ENCODE peak calls at places on chromosomes 2 and 18, in five cellular contexts. F, C, B, V and D are unnamed samples.

GRCh38 chr18:35512761-35513160 is 15.0 kb upstream of the INO80C start:
- DNase-seq in C (no peak), B (no peak), F (no peak), V (no peak), D (no peak)

GRCh38 chr2:241049739-241050623 is 51.6 kb downstream of the SNED1 start:
- DNase-seq in C (no peak), V (no peak), F (no peak), B (no peak), D (no peak)

GRCh38 chr2:85768713-85769112 is 14.9 kb downstream of the ATOH8 start:
- DNase-seq in V (peak), C (peak), F (peak), B (no peak), D (no peak)

GRCh38 chr18:46051731-46052461 is 20.2 kb downstream of the PSTPIP2 start:
- DNase-seq in F (peak), V (peak), B (no peak), C (no peak), D (peak)

GRCh38 chr2:28868611-28869010 is 1.5 kb downstream of the TRMT61B start:
- DNase-seq in C (no peak), B (no peak), F (no peak), V (no peak), D (no peak)

GRCh38 chr2:188820576-188820975 is 153.6 kb upstream of the COL3A1 start:
- DNase-seq in B (no peak), C (no peak), V (no peak), F (no peak), D (no peak)

GRCh38 chr2:130869441-130870160 is 32.9 kb downstream of the ARHGEF4 start:
- DNase-seq in V (no peak), C (no peak), F (no peak), B (no peak), D (no peak)

GRCh38 chr2:152513681-152514080 is 178.7 kb downstream of the FMNL2 start:
- DNase-seq in C (peak), F (peak), B (no peak), V (no peak), D (peak)

GRCh38 chr2:59882822-59883221 is 670.6 kb downstream of the BCL11A start:
- DNase-seq in V (no peak), B (no peak), C (no peak), F (no peak), D (no peak)

GRCh38 chr2:886072-887022 is 64.3 kb upstream of the SNTG2 start:
- DNase-seq in C (no peak), F (no peak), B (no peak), V (no peak), D (no peak)

GRCh38 chr18:63346031-63346430 is 21.0 kb downstream of the KDSR start:
- DNase-seq in F (no peak), V (no peak), B (no peak), C (no peak), D (peak)

GRCh38 chr2:222295368-222296041 is 3.3 kb downstream of the PAX3 start:
- DNase-seq in F (peak), V (no peak), B (no peak), C (no peak), D (no peak)

GRCh38 chr2:108390340-108390739 is 12.6 kb downstream of the SULT1C4 start:
- DNase-seq in C (no peak), F (no peak), B (no peak), V (no peak), D (no peak)

GRCh38 chr2:199223791-199224190 is 233.9 kb downstream of the SATB2 start:
- DNase-seq in F (peak), C (peak), V (no peak), B (peak), D (peak)

GRCh38 chr2:109020217-109020637 is 31.2 kb upstream of the EDAR start:
- DNase-seq in V (no peak), C (no peak), B (no peak), F (peak), D (peak)

GRCh38 chr2:178912416-178913056 is 105.3 kb upstream of the TTN start:
- DNase-seq in V (no peak), C (no peak), F (peak), B (no peak), D (peak)

GRCh38 chr2:136242687-136243277 is 124.8 kb upstream of the CXCR4 start:
- DNase-seq in C (no peak), V (no peak), B (no peak), F (no peak), D (no peak)

GRCh38 chr2:195536863-195537262 is 120.2 kb upstream of the SLC39A10 start:
- DNase-seq in V (no peak), F (no peak), B (no peak), C (no peak), D (no peak)

GRCh38 chr2:44686561-44686960 is 254.9 kb upstream of the SIX3 start:
- DNase-seq in C (no peak), V (no peak), B (no peak), F (peak), D (peak)

GRCh38 chr2:49619804-49620203 is 465.5 kb upstream of the FSHR start:
- DNase-seq in V (no peak), F (no peak), C (no peak), B (no peak), D (no peak)

GRCh38 chr2:146415291-146415690 is 1429.5 kb upstream of the ACVR2A start:
- DNase-seq in B (no peak), V (no peak), F (no peak), C (no peak), D (no peak)

GRCh38 chr2:146417942-146418341 is 1426.9 kb upstream of the ACVR2A start:
- DNase-seq in V (no peak), F (no peak), B (no peak), C (no peak), D (no peak)

GRCh38 chr2:146414456-146414855 is 1430.4 kb upstream of the ACVR2A start:
- DNase-seq in C (no peak), F (no peak), V (no peak), B (no peak), D (no peak)

GRCh38 chr2:146413086-146413610 is 1431.7 kb upstream of the ACVR2A start:
- DNase-seq in C (no peak), B (no peak), V (no peak), F (no peak), D (no peak)

GRCh38 chr2:146412625-146413024 is 1432.2 kb upstream of the ACVR2A start:
- DNase-seq in V (no peak), B (peak), F (no peak), C (no peak), D (no peak)
- TF ChIP-seq CTCF in V (no peak), B (no peak), F (no peak), C (no peak), D (no peak)

GRCh38 chr18:25352629-25353005 is 651 bp upstream of the ZNF521 start:
- DNase-seq in F (no peak), C (no peak), V (no peak), B (no peak), D (no peak)
- H3K4me3 ChIP-seq in F (peak), C (peak), V (no peak), B (no peak), D (peak)

GRCh38 chr2:166240387-166241313 is 112.8 kb upstream of the SCN1A start:
- DNase-seq in C (no peak), V (peak), B (no peak), F (peak), D (peak)
- TF ChIP-seq CTCF in C (no peak), V (no peak), B (no peak), F (no peak), D (no peak)

GRCh38 chr2:209411296-209411695 is 12.6 kb upstream of the MAP2 start:
- DNase-seq in B (no peak), C (no peak), F (no peak), V (no peak), D (no peak)

GRCh38 chr2:209411718-209412117 is 12.1 kb upstream of the MAP2 start:
- DNase-seq in C (no peak), F (no peak), B (no peak), V (no peak), D (no peak)

GRCh38 chr2:209416913-209417312 is 6.9 kb upstream of the MAP2 start:
- DNase-seq in C (no peak), F (no peak), B (no peak), V (no peak), D (no peak)

DNA sequence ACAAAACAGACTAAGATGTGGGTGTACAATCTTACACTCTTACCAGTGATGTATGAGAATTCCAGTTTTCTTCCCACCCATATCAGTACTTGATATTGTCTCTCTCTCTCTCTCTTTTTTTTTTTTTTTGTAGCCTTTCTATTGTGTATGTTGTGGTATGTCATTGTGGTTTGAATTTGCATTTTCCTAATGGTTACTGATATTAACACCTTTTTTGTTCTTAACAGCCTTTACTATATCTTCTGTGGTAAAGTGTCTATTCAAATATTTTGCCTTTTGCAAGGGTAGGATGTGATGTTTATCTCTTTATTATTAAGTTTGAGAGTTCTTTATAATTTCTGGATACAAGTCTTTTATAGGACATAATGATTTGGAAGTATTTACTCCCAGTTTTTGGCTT is 10.2 kb upstream of the MAP2 start:
- DNase-seq in C (no peak), V (no peak), F (no peak), B (no peak), D (no peak)
- H3K4me3 ChIP-seq in C (no peak), V (no peak), F (no peak), B (no peak), D (no peak)

GRCh38 chr18:76938619-76939018 is 116.3 kb downstream of the ZNF236 start:
- DNase-seq in C (no peak), V (no peak), F (no peak), B (no peak), D (no peak)

GRCh38 chr18:76941284-76941683 is 118.9 kb downstream of the ZNF236 start:
- DNase-seq in F (no peak), B (no peak), C (no peak), V (no peak), D (no peak)

GRCh38 chr18:76935722-76936337 is 113.5 kb downstream of the ZNF236 start:
- DNase-seq in C (no peak), V (no peak), B (no peak), F (no peak), D (no peak)

GRCh38 chr18:76936877-76937276 is 114.5 kb downstream of the ZNF236 start:
- DNase-seq in F (no peak), C (no peak), V (no peak), B (no peak), D (no peak)

GRCh38 chr18:76937597-76937996 is 115.2 kb downstream of the ZNF236 start:
- DNase-seq in B (no peak), F (peak), C (no peak), V (no peak), D (peak)
- TF ChIP-seq CTCF in B (no peak), F (no peak), C (no peak), V (no peak), D (peak)